ENCODE peak calls at places on chromosomes 5 and 9, in five cellular contexts. One of them, this sample, is unnamed.

GRCh38 chr5:179166886-179167841 is 107.0 kb downstream of the ZNF354C start:
- DNase-seq in endothelial cell: peak
- DNase-seq in activated CD8-positive, alpha-beta T cell treated with anti-CD3 and anti-CD28 coated beads for 36 hours: peak
- DNase-seq in astrocyte of the spinal cord: peak
- DNase-seq in HFF-Myc: no peak
- DNase-seq in this sample: peak

GRCh38 chr9:70791936-70792335 is 329.5 kb downstream of the TRPM3 start:
- DNase-seq in endothelial cell: no peak
- DNase-seq in activated CD8-positive, alpha-beta T cell treated with anti-CD3 and anti-CD28 coated beads for 36 hours: no peak
- DNase-seq in astrocyte of the spinal cord: no peak
- DNase-seq in HFF-Myc: no peak
- DNase-seq in this sample: no peak

GRCh38 chr5:98201006-98201620 is 572.4 kb upstream of the RGMB start:
- DNase-seq in endothelial cell: no peak
- DNase-seq in activated CD8-positive, alpha-beta T cell treated with anti-CD3 and anti-CD28 coated beads for 36 hours: no peak
- DNase-seq in astrocyte of the spinal cord: no peak
- DNase-seq in HFF-Myc: no peak
- DNase-seq in this sample: no peak

GRCh38 chr5:53291528-53291927 is 182.0 kb upstream of the MOCS2 start:
- DNase-seq in endothelial cell: no peak
- DNase-seq in activated CD8-positive, alpha-beta T cell treated with anti-CD3 and anti-CD28 coated beads for 36 hours: no peak
- DNase-seq in astrocyte of the spinal cord: no peak
- DNase-seq in HFF-Myc: no peak
- DNase-seq in this sample: no peak

GRCh38 chr5:134524826-134525686 is at the start of gene JADE2:
- DNase-seq in endothelial cell: no peak
- DNase-seq in activated CD8-positive, alpha-beta T cell treated with anti-CD3 and anti-CD28 coated beads for 36 hours: peak
- DNase-seq in astrocyte of the spinal cord: peak
- DNase-seq in HFF-Myc: no peak
- DNase-seq in this sample: peak

GRCh38 chr9:75892168-75892901 is 1.9 kb downstream of the PCSK5 start:
- DNase-seq in endothelial cell: peak
- DNase-seq in activated CD8-positive, alpha-beta T cell treated with anti-CD3 and anti-CD28 coated beads for 36 hours: peak
- DNase-seq in astrocyte of the spinal cord: peak
- DNase-seq in HFF-Myc: no peak
- DNase-seq in this sample: peak

GRCh38 chr5:61624966-61625681 is 293.1 kb downstream of the ZSWIM6 start:
- DNase-seq in endothelial cell: no peak
- DNase-seq in activated CD8-positive, alpha-beta T cell treated with anti-CD3 and anti-CD28 coated beads for 36 hours: no peak
- DNase-seq in astrocyte of the spinal cord: no peak
- DNase-seq in HFF-Myc: no peak
- DNase-seq in this sample: no peak

GRCh38 chr5:158802941-158803341 is 296.8 kb downstream of the EBF1 start:
- DNase-seq in endothelial cell: no peak
- DNase-seq in activated CD8-positive, alpha-beta T cell treated with anti-CD3 and anti-CD28 coated beads for 36 hours: no peak
- DNase-seq in astrocyte of the spinal cord: peak
- DNase-seq in HFF-Myc: no peak
- DNase-seq in this sample: no peak

GRCh38 chr5:129460121-129460950 is at the start of gene ADAMTS19:
- DNase-seq in endothelial cell: peak
- DNase-seq in activated CD8-positive, alpha-beta T cell treated with anti-CD3 and anti-CD28 coated beads for 36 hours: peak
- DNase-seq in astrocyte of the spinal cord: peak
- DNase-seq in HFF-Myc: no peak
- DNase-seq in this sample: peak

GRCh38 chr5:93249651-93250289 is 331.2 kb downstream of the NR2F1-AS1 start:
- DNase-seq in endothelial cell: no peak
- DNase-seq in activated CD8-positive, alpha-beta T cell treated with anti-CD3 and anti-CD28 coated beads for 36 hours: no peak
- DNase-seq in astrocyte of the spinal cord: peak
- DNase-seq in HFF-Myc: no peak
- DNase-seq in this sample: no peak

GRCh38 chr5:76556511-76557221 is 66.5 kb downstream of the F2RL2 start:
- DNase-seq in endothelial cell: no peak
- DNase-seq in activated CD8-positive, alpha-beta T cell treated with anti-CD3 and anti-CD28 coated beads for 36 hours: no peak
- DNase-seq in astrocyte of the spinal cord: no peak
- DNase-seq in HFF-Myc: no peak
- DNase-seq in this sample: peak

GRCh38 chr5:3284506-3284905 is 311.1 kb upstream of the IRX1 start:
- DNase-seq in endothelial cell: no peak
- DNase-seq in activated CD8-positive, alpha-beta T cell treated with anti-CD3 and anti-CD28 coated beads for 36 hours: no peak
- DNase-seq in astrocyte of the spinal cord: no peak
- DNase-seq in HFF-Myc: no peak
- DNase-seq in this sample: no peak

GRCh38 chr5:456351-457194 is 13.6 kb downstream of the EXOC3 start:
- DNase-seq in endothelial cell: no peak
- DNase-seq in activated CD8-positive, alpha-beta T cell treated with anti-CD3 and anti-CD28 coated beads for 36 hours: no peak
- DNase-seq in astrocyte of the spinal cord: no peak
- DNase-seq in HFF-Myc: no peak
- DNase-seq in this sample: no peak

GRCh38 chr5:132821791-132822190 is 8.7 kb downstream of the SHROOM1 start:
- DNase-seq in endothelial cell: no peak
- DNase-seq in activated CD8-positive, alpha-beta T cell treated with anti-CD3 and anti-CD28 coated beads for 36 hours: no peak
- DNase-seq in astrocyte of the spinal cord: no peak
- DNase-seq in HFF-Myc: no peak
- DNase-seq in this sample: no peak

GRCh38 chr9:76459691-76460635 is 981 bp downstream of the GCNT1 start:
- DNase-seq in endothelial cell: peak
- DNase-seq in activated CD8-positive, alpha-beta T cell treated with anti-CD3 and anti-CD28 coated beads for 36 hours: peak
- DNase-seq in astrocyte of the spinal cord: peak
- DNase-seq in HFF-Myc: no peak
- DNase-seq in this sample: peak

GRCh38 chr9:14310247-14310646 is 3.7 kb downstream of the NFIB start:
- DNase-seq in endothelial cell: no peak
- DNase-seq in activated CD8-positive, alpha-beta T cell treated with anti-CD3 and anti-CD28 coated beads for 36 hours: no peak
- DNase-seq in astrocyte of the spinal cord: peak
- DNase-seq in HFF-Myc: no peak
- DNase-seq in this sample: no peak

GRCh38 chr5:14723648-14724231 is 59.2 kb downstream of the OTULIN start:
- DNase-seq in endothelial cell: no peak
- DNase-seq in activated CD8-positive, alpha-beta T cell treated with anti-CD3 and anti-CD28 coated beads for 36 hours: peak
- DNase-seq in astrocyte of the spinal cord: no peak
- DNase-seq in HFF-Myc: no peak
- DNase-seq in this sample: no peak

GRCh38 chr5:40551706-40552557 is 127.8 kb upstream of the PTGER4 start:
- DNase-seq in endothelial cell: no peak
- DNase-seq in activated CD8-positive, alpha-beta T cell treated with anti-CD3 and anti-CD28 coated beads for 36 hours: no peak
- DNase-seq in astrocyte of the spinal cord: peak
- DNase-seq in HFF-Myc: peak
- DNase-seq in this sample: no peak

GRCh38 chr5:177194278-177194677 is 60.7 kb downstream of the NSD1 start:
- DNase-seq in endothelial cell: no peak
- DNase-seq in activated CD8-positive, alpha-beta T cell treated with anti-CD3 and anti-CD28 coated beads for 36 hours: no peak
- DNase-seq in astrocyte of the spinal cord: peak
- DNase-seq in HFF-Myc: peak
- DNase-seq in this sample: no peak

GRCh38 chr9:88303785-88304495 is 84.3 kb upstream of the SPIN1 start:
- DNase-seq in endothelial cell: no peak
- DNase-seq in activated CD8-positive, alpha-beta T cell treated with anti-CD3 and anti-CD28 coated beads for 36 hours: peak
- DNase-seq in astrocyte of the spinal cord: peak
- DNase-seq in HFF-Myc: no peak
- DNase-seq in this sample: peak

GRCh38 chr9:91921371-91921770 is 28.7 kb downstream of the ROR2 start:
- DNase-seq in endothelial cell: no peak
- DNase-seq in activated CD8-positive, alpha-beta T cell treated with anti-CD3 and anti-CD28 coated beads for 36 hours: no peak
- DNase-seq in astrocyte of the spinal cord: no peak
- DNase-seq in HFF-Myc: no peak
- DNase-seq in this sample: no peak

GRCh38 chr5:152674403-152674802 is 269.3 kb upstream of the NMUR2 start:
- DNase-seq in endothelial cell: no peak
- DNase-seq in activated CD8-positive, alpha-beta T cell treated with anti-CD3 and anti-CD28 coated beads for 36 hours: no peak
- DNase-seq in astrocyte of the spinal cord: no peak
- DNase-seq in HFF-Myc: no peak
- DNase-seq in this sample: no peak

GRCh38 chr5:153400931-153401330 is 89.5 kb upstream of the GRIA1 start:
- DNase-seq in endothelial cell: no peak
- DNase-seq in activated CD8-positive, alpha-beta T cell treated with anti-CD3 and anti-CD28 coated beads for 36 hours: no peak
- DNase-seq in astrocyte of the spinal cord: no peak
- DNase-seq in HFF-Myc: no peak
- DNase-seq in this sample: no peak

GRCh38 chr9:136052991-136053756 is 41.9 kb downstream of the NACC2 start:
- DNase-seq in endothelial cell: no peak
- DNase-seq in activated CD8-positive, alpha-beta T cell treated with anti-CD3 and anti-CD28 coated beads for 36 hours: no peak
- DNase-seq in astrocyte of the spinal cord: peak
- DNase-seq in HFF-Myc: no peak
- DNase-seq in this sample: no peak

GRCh38 chr5:92242170-92242569 is 859.1 kb upstream of the ARRDC3 start:
- DNase-seq in endothelial cell: no peak
- DNase-seq in activated CD8-positive, alpha-beta T cell treated with anti-CD3 and anti-CD28 coated beads for 36 hours: no peak
- DNase-seq in astrocyte of the spinal cord: no peak
- DNase-seq in HFF-Myc: no peak
- DNase-seq in this sample: no peak

GRCh38 chr9:136621019-136621733 is 41.5 kb upstream of the EGFL7 start:
- DNase-seq in endothelial cell: no peak
- DNase-seq in activated CD8-positive, alpha-beta T cell treated with anti-CD3 and anti-CD28 coated beads for 36 hours: no peak
- DNase-seq in astrocyte of the spinal cord: no peak
- DNase-seq in HFF-Myc: no peak
- DNase-seq in this sample: no peak

GRCh38 chr5:123438902-123439301 is 15.7 kb upstream of the CEP120 start:
- DNase-seq in endothelial cell: no peak
- DNase-seq in activated CD8-positive, alpha-beta T cell treated with anti-CD3 and anti-CD28 coated beads for 36 hours: peak
- DNase-seq in astrocyte of the spinal cord: peak
- DNase-seq in HFF-Myc: no peak
- DNase-seq in this sample: no peak

GRCh38 chr9:89813482-89813881 is 208.7 kb downstream of the GADD45G start:
- DNase-seq in endothelial cell: no peak
- DNase-seq in activated CD8-positive, alpha-beta T cell treated with anti-CD3 and anti-CD28 coated beads for 36 hours: no peak
- DNase-seq in astrocyte of the spinal cord: no peak
- DNase-seq in HFF-Myc: no peak
- DNase-seq in this sample: no peak

GRCh38 chr9:35085078-35085477 is 5.3 kb upstream of the FANCG start:
- DNase-seq in endothelial cell: no peak
- DNase-seq in activated CD8-positive, alpha-beta T cell treated with anti-CD3 and anti-CD28 coated beads for 36 hours: no peak
- DNase-seq in astrocyte of the spinal cord: no peak
- DNase-seq in HFF-Myc: no peak
- DNase-seq in this sample: no peak

GRCh38 chr5:42992035-42992570 is 48.0 kb downstream of the ANXA2R start:
- DNase-seq in endothelial cell: no peak
- DNase-seq in activated CD8-positive, alpha-beta T cell treated with anti-CD3 and anti-CD28 coated beads for 36 hours: peak
- DNase-seq in astrocyte of the spinal cord: peak
- DNase-seq in HFF-Myc: no peak
- DNase-seq in this sample: peak

GRCh38 chr9:130288926-130289705 is 23.6 kb downstream of the HMCN2 start:
- DNase-seq in endothelial cell: no peak
- DNase-seq in activated CD8-positive, alpha-beta T cell treated with anti-CD3 and anti-CD28 coated beads for 36 hours: no peak
- DNase-seq in astrocyte of the spinal cord: no peak
- DNase-seq in HFF-Myc: no peak
- DNase-seq in this sample: no peak

GRCh38 chr9:127163409-127163808 is 41.0 kb upstream of the ANGPTL2 start:
- DNase-seq in endothelial cell: no peak
- DNase-seq in activated CD8-positive, alpha-beta T cell treated with anti-CD3 and anti-CD28 coated beads for 36 hours: peak
- DNase-seq in astrocyte of the spinal cord: peak
- DNase-seq in HFF-Myc: peak
- DNase-seq in this sample: no peak

GRCh38 chr5:154300207-154300606 is 109.7 kb downstream of the GALNT10 start:
- DNase-seq in endothelial cell: no peak
- DNase-seq in activated CD8-positive, alpha-beta T cell treated with anti-CD3 and anti-CD28 coated beads for 36 hours: no peak
- DNase-seq in astrocyte of the spinal cord: no peak
- DNase-seq in HFF-Myc: no peak
- DNase-seq in this sample: no peak

GRCh38 chr5:78483809-78484521 is 123.5 kb downstream of the SCAMP1 start:
- DNase-seq in endothelial cell: no peak
- DNase-seq in activated CD8-positive, alpha-beta T cell treated with anti-CD3 and anti-CD28 coated beads for 36 hours: no peak
- DNase-seq in astrocyte of the spinal cord: peak
- DNase-seq in HFF-Myc: no peak
- DNase-seq in this sample: peak

GRCh38 chr9:98479967-98480847 is 224.8 kb upstream of the TBC1D2 start:
- DNase-seq in endothelial cell: no peak
- DNase-seq in activated CD8-positive, alpha-beta T cell treated with anti-CD3 and anti-CD28 coated beads for 36 hours: no peak
- DNase-seq in astrocyte of the spinal cord: no peak
- DNase-seq in HFF-Myc: no peak
- DNase-seq in this sample: no peak
- TF ChIP-seq CTCF in endothelial cell: no peak
- TF ChIP-seq CTCF in activated CD8-positive, alpha-beta T cell treated with anti-CD3 and anti-CD28 coated beads for 36 hours: no peak
- TF ChIP-seq CTCF in astrocyte of the spinal cord: no peak
- TF ChIP-seq CTCF in HFF-Myc: no peak
- TF ChIP-seq CTCF in this sample: no peak

GRCh38 chr5:146906803-146907202 is 28.2 kb upstream of the PPP2R2B start:
- DNase-seq in endothelial cell: peak
- DNase-seq in activated CD8-positive, alpha-beta T cell treated with anti-CD3 and anti-CD28 coated beads for 36 hours: peak
- DNase-seq in astrocyte of the spinal cord: no peak
- DNase-seq in HFF-Myc: no peak
- DNase-seq in this sample: no peak
- TF ChIP-seq CTCF in endothelial cell: peak
- TF ChIP-seq CTCF in activated CD8-positive, alpha-beta T cell treated with anti-CD3 and anti-CD28 coated beads for 36 hours: no peak
- TF ChIP-seq CTCF in astrocyte of the spinal cord: no peak
- TF ChIP-seq CTCF in HFF-Myc: no peak
- TF ChIP-seq CTCF in this sample: no peak

GRCh38 chr5:118592678-118593328 is 395.5 kb downstream of the DTWD2 start:
- DNase-seq in endothelial cell: no peak
- DNase-seq in activated CD8-positive, alpha-beta T cell treated with anti-CD3 and anti-CD28 coated beads for 36 hours: no peak
- DNase-seq in astrocyte of the spinal cord: no peak
- DNase-seq in HFF-Myc: no peak
- DNase-seq in this sample: no peak
- TF ChIP-seq CTCF in endothelial cell: peak
- TF ChIP-seq CTCF in activated CD8-positive, alpha-beta T cell treated with anti-CD3 and anti-CD28 coated beads for 36 hours: no peak
- TF ChIP-seq CTCF in astrocyte of the spinal cord: no peak
- TF ChIP-seq CTCF in HFF-Myc: peak
- TF ChIP-seq CTCF in this sample: no peak

DNA sequence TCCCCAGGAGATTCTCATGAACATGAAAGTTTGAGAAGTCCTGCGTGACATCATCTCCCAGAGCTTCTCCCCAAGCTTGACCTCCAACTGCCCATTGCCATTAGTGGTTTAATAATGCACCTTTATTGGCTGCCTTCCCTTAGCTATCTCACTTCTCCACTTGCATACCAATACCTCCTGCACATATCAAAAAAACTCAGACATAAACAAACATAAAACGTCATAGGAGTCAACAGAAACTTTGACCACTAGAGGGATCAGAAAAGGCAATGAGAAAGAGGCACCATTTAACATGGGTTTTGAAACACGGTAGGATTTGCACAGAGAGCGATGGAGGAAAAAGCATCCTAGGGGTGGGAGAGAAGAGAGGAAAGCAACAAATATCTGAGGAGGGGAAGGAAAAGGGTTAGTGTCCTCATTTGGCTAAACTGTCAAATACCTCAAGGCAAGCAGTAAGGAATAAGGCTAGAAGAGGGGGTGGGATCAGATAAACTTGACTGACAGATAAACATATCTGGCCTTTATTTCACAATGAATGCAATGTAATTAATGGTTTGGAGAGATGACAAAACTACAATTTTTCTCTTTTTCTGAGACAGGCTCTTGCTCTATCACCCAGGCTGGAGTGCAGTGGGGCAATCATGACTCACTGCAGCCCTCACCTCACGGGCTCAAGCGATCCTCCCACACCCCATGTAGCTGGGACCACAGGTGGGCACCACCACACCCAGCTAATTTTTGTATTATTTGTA is 27.0 kb downstream of the GNAQ start:
- DNase-seq in endothelial cell: no peak
- DNase-seq in activated CD8-positive, alpha-beta T cell treated with anti-CD3 and anti-CD28 coated beads for 36 hours: no peak
- DNase-seq in astrocyte of the spinal cord: no peak
- DNase-seq in HFF-Myc: no peak
- DNase-seq in this sample: no peak
- TF ChIP-seq CTCF in endothelial cell: peak
- TF ChIP-seq CTCF in activated CD8-positive, alpha-beta T cell treated with anti-CD3 and anti-CD28 coated beads for 36 hours: no peak
- TF ChIP-seq CTCF in astrocyte of the spinal cord: peak
- TF ChIP-seq CTCF in HFF-Myc: peak
- TF ChIP-seq CTCF in this sample: no peak

This sample was measured in GM13976.